ENCODE peak calls at places on chromosomes 16 and 17, in ten cellular contexts. R is AG08395; C is bronchial epithelial cell; T is GM19239; A is CD8-positive, alpha-beta T cell; K is astrocyte of the spinal cord; F is non-pigmented ciliary epithelial cell; S is sciatic nerve; V is left cardiac atrium; N is neural crest cell. P is an unnamed sample.

GRCh38 chr17:72587773-72588511 is 467.1 kb downstream of the SOX9 start:
- DNase-seq in R (peak), C (peak), T (no peak), A (no peak), K (peak), F (no peak), S (no peak), V (no peak), N (no peak), P (no peak)

GRCh38 chr17:61002316-61002736 is 324.7 kb downstream of the BCAS3 start:
- DNase-seq in R (peak), C (peak), T (no peak), A (no peak), K (peak), F (peak), S (no peak), V (no peak), N (no peak), P (no peak)

GRCh38 chr17:7382901-7383300 is 2.0 kb downstream of the TNK1 start:
- DNase-seq in R (no peak), C (no peak), T (no peak), A (no peak), K (no peak), F (no peak), S (no peak), V (no peak), N (no peak), P (no peak)

GRCh38 chr16:49664221-49665215 is 191.4 kb downstream of the ZNF423 start:
- DNase-seq in R (peak), C (no peak), T (no peak), A (no peak), K (no peak), F (no peak), S (peak), V (peak), N (no peak), P (no peak)

GRCh38 chr16:15952265-15952711 is 2.9 kb downstream of the ABCC1 start:
- DNase-seq in R (peak), C (no peak), T (no peak), A (no peak), K (no peak), F (no peak), S (no peak), V (peak), N (no peak), P (no peak)

GRCh38 chr17:28741358-28742349 is 2.2 kb upstream of the TRAF4 start:
- DNase-seq in R (no peak), C (no peak), T (peak), A (no peak), K (no peak), F (no peak), S (no peak), V (no peak), N (no peak), P (no peak)

GRCh38 chr16:11296706-11297491 is 15.8 kb upstream of the PRM1 start:
- DNase-seq in R (no peak), C (peak), T (no peak), A (no peak), K (no peak), F (no peak), S (no peak), V (no peak), N (no peak), P (no peak)

GRCh38 chr17:5941258-5941657 is 128.9 kb upstream of the WSCD1 start:
- DNase-seq in R (no peak), C (no peak), T (no peak), A (no peak), K (no peak), F (no peak), S (no peak), V (no peak), N (no peak), P (no peak)

GRCh38 chr17:66135896-66136295 is 56.0 kb downstream of the CEP112 start:
- DNase-seq in R (peak), C (no peak), T (no peak), A (no peak), K (no peak), F (no peak), S (no peak), V (no peak), N (no peak), P (no peak)

GRCh38 chr16:53629607-53630312 is 73.9 kb downstream of the RPGRIP1L start:
- DNase-seq in R (no peak), C (no peak), T (no peak), A (no peak), K (no peak), F (no peak), S (no peak), V (no peak), N (no peak), P (no peak)

GRCh38 chr17:57823469-57824401 is 26.1 kb downstream of the MRPS23 start:
- DNase-seq in R (no peak), C (no peak), T (no peak), A (no peak), K (no peak), F (no peak), S (no peak), V (no peak), N (no peak), P (no peak)

GRCh38 chr17:67689534-67690177 is 28.1 kb upstream of the NOL11 start:
- DNase-seq in R (peak), C (peak), T (peak), A (peak), K (peak), F (peak), S (no peak), V (peak), N (peak), P (no peak)